ENCODE peak calls at places on chromosomes 3 and 15, in four cellular contexts. K is K562, J is HepG2, R is GM12878. P is an unnamed sample.

GRCh38 chr3:40086890-40087884 is 222.3 kb upstream of the EIF1B start:
- DNase-seq in K (no peak), J (peak), R (no peak), P (no peak)

GRCh38 chr3:13703071-13703470 is 154.1 kb downstream of the FBLN2 start:
- DNase-seq in K (no peak), J (no peak), R (no peak), P (no peak)

GRCh38 chr3:129599607-129600006 is 6.9 kb downstream of the PLXND1 start:
- DNase-seq in K (peak), J (no peak), R (no peak), P (no peak)

GRCh38 chr3:150528359-150528797 is 17.9 kb downstream of the SERP1 start:
- DNase-seq in K (peak), J (no peak), R (no peak), P (no peak)

GRCh38 chr15:28111552-28111951 is 12.4 kb upstream of the OCA2 start:
- DNase-seq in K (no peak), J (no peak), R (no peak), P (no peak)

GRCh38 chr3:56673781-56674457 is 9.1 kb downstream of the TASOR start:
- DNase-seq in K (no peak), J (no peak), R (no peak), P (no peak)

GRCh38 chr15:32822739-32823138 is 104.9 kb downstream of the GREM1 start:
- DNase-seq in K (no peak), J (no peak), R (no peak), P (no peak)

GRCh38 chr3:196813903-196814302 is 53.8 kb upstream of the SENP5 start:
- DNase-seq in K (peak), J (no peak), R (no peak), P (no peak)

GRCh38 chr3:13210221-13210975 is 137.2 kb upstream of the IQSEC1 start:
- DNase-seq in K (no peak), J (no peak), R (no peak), P (no peak)

GRCh38 chr3:134342269-134342668 is 32.0 kb downstream of the AMOTL2 start:
- DNase-seq in K (no peak), J (no peak), R (no peak), P (no peak)

GRCh38 chr3:112637700-112638099 is 3.2 kb downstream of the CCDC80 start:
- DNase-seq in K (no peak), J (no peak), R (no peak), P (no peak)

GRCh38 chr3:71225951-71226564 is 357.5 kb downstream of the FOXP1 start:
- DNase-seq in K (no peak), J (no peak), R (no peak), P (no peak)

GRCh38 chr3:102229062-102229655 is 205.7 kb upstream of the ZPLD1 start:
- DNase-seq in K (peak), J (peak), R (peak), P (peak)

GRCh38 chr3:83890039-83890762 is 1068.6 kb upstream of the CADM2 start:
- DNase-seq in K (no peak), J (no peak), R (no peak), P (no peak)

GRCh38 chr15:75034615-75035014 is 11.2 kb downstream of the PPCDC start:
- DNase-seq in K (no peak), J (no peak), R (no peak), P (no peak)

GRCh38 chr3:171833775-171834460 is 9.2 kb upstream of the TMEM212 start:
- DNase-seq in K (no peak), J (no peak), R (no peak), P (no peak)

GRCh38 chr15:24269166-24269571 is 406.4 kb upstream of the NPAP1 start:
- DNase-seq in K (no peak), J (no peak), R (no peak), P (no peak)

GRCh38 chr15:83503595-83504364 is 56.6 kb downstream of the SH3GL3 start:
- DNase-seq in K (no peak), J (no peak), R (no peak), P (no peak)

GRCh38 chr15:90214553-90215205 is 13.5 kb downstream of the SEMA4B start:
- DNase-seq in K (no peak), J (no peak), R (no peak), P (peak)

GRCh38 chr3:188417329-188417728 is 263.4 kb downstream of the LPP start:
- DNase-seq in K (no peak), J (no peak), R (no peak), P (no peak)

GRCh38 chr3:123552768-123553167 is 32.1 kb downstream of the HACD2 start:
- DNase-seq in K (no peak), J (no peak), R (no peak), P (no peak)

GRCh38 chr3:173644086-173645082 is 246.8 kb downstream of the NLGN1 start:
- DNase-seq in K (no peak), J (no peak), R (no peak), P (no peak)

GRCh38 chr15:29268706-29269484 is 727 bp downstream of the NSMCE3 start:
- DNase-seq in K (peak), J (no peak), R (peak), P (peak)

GRCh38 chr15:29272219-29272618 is 2.6 kb upstream of the NSMCE3 start:
- DNase-seq in K (no peak), J (no peak), R (no peak), P (no peak)

GRCh38 chr15:29270976-29271375 is 1.4 kb upstream of the NSMCE3 start:
- DNase-seq in K (no peak), J (no peak), R (no peak), P (no peak)

GRCh38 chr15:29269485-29270168 is at the start of gene NSMCE3:
- DNase-seq in K (peak), J (peak), R (peak), P (peak)

DNA sequence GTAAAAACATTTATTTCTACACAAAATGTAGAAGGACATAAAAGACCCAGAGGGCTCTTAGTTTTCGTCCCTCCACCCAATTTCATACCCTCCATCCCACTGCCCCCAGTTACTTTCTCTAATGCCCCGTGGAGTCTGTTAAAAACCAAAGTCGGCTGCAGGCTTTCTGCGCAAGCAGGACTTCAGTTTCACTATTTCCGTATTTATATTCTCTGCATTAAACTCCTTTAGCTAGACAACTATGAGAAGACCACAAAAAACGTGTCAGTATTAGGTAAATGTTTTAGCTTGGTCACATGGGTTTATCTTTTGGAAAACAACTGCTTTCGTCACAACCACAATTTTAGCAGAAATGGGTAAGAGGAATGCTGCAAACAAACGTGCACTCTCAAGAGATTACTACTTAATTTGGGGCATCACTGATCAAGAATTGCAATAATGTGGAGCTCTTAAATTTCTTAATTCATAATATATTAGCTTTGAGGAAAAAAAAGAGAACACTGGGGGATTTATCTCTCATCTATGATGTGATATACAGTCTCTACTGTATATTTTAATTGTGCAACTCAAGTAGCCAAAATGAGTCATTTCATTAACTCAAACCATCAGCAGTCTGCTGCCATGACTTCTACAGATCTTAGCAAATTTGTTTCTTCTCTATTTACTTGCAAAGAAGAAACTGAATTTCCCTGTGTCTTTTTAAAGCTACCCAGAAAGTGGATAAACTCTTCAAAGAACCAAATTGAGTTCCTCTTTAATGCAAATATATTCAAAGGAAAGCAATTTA is 740 bp upstream of the NSMCE3 start:
- DNase-seq in K (peak), J (no peak), R (peak), P (no peak)
- TF ChIP-seq FOXK2 in K (no peak), J (no peak), R (no peak), P (no peak)

GRCh38 chr3:36362973-36363372 is 17.3 kb upstream of the STAC start:
- DNase-seq in K (no peak), J (peak), R (no peak), P (no peak)
- TF ChIP-seq SP1 in K (no peak), J (no peak), R (no peak), P (no peak)

GRCh38 chr3:85050806-85051205 is 92.0 kb downstream of the CADM2 start:
- DNase-seq in K (no peak), J (no peak), R (no peak), P (no peak)
- TF ChIP-seq FOXK2 in K (no peak), J (no peak), R (no peak), P (no peak)

GRCh38 chr3:164208026-164208425 is 870.3 kb downstream of the SI start:
- DNase-seq in K (no peak), J (no peak), R (no peak), P (no peak)

GRCh38 chr3:164208846-164209245 is 869.5 kb downstream of the SI start:
- DNase-seq in K (no peak), J (no peak), R (no peak), P (no peak)
- TF ChIP-seq SP1 in K (no peak), J (no peak), R (no peak), P (no peak)

GRCh38 chr3:26264708-26265107 is 357.9 kb upstream of the LRRC3B start:
- DNase-seq in K (no peak), J (no peak), R (no peak), P (no peak)
- TF ChIP-seq FOXK2 in K (no peak), J (no peak), R (no peak), P (no peak)

GRCh38 chr3:8734908-8735307 is 1.3 kb downstream of the CAV3 start:
- DNase-seq in K (no peak), J (no peak), R (no peak), P (no peak)

GRCh38 chr3:8730641-8731040 is 3.0 kb upstream of the CAV3 start:
- DNase-seq in K (no peak), J (no peak), R (no peak), P (no peak)

GRCh38 chr3:8734137-8734878 is 706 bp downstream of the CAV3 start:
- DNase-seq in K (no peak), J (no peak), R (no peak), P (no peak)

GRCh38 chr3:8732413-8732812 is 1.2 kb upstream of the CAV3 start:
- DNase-seq in K (no peak), J (no peak), R (no peak), P (no peak)

DNA sequence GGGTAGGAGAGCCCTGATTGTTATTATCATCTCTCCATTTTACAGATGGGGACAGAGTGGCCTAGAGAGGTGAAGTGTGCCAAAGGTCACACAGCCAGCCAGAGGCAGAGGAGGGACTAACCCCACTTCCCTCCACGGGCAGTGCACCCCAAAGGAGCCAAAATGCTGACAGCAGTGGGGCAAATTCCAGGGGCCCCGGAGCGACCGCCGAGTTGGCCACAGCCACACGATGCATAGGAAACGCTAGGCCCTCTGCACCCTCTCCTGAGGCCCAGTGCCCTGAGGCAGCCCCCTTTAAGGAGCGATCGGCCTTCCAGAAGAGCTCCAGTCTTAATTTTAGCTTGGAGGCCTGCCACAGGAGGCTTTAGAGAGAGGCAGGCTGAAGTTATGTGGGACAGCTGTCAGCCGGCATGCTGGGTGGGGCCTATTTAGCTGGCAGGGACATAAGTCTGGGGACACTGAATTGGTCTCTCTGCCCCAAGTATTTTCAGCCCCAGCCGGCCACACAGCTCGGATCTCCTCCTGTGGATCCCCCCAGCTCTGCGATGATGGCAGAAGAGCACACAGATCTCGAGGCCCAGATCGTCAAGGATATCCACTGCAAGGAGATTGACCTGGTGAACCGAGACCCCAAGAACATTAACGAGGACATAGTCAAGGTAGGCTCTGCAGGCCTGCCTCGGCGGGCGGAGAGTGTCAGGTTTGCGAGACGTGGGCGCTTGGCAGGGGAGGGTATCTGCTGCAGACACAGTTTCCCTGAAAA is at the start of gene CAV3:
- DNase-seq in K (no peak), J (no peak), R (no peak), P (no peak)
- TF ChIP-seq SP1 in K (no peak), J (no peak), R (no peak), P (no peak)